ENCODE peak calls at places on chromosomes 1 and 21, in six cellular contexts. One of them, this sample, is unnamed.

GRCh38 chr21:36889401-36889800 is 77.1 kb downstream of the HLCS start:
- DNase-seq in naive B cell: no peak
- DNase-seq in H9: no peak
- DNase-seq in activated CD4-positive, alpha-beta T cell treated with anti-CD3 and anti-CD28 coated beads for 48 hours: no peak
- DNase-seq in prostate gland: no peak
- DNase-seq in lung microvascular endothelial cell: peak
- DNase-seq in this sample: no peak

GRCh38 chr1:151047925-151048644 is 534 bp downstream of the C1orf56 start:
- DNase-seq in prostate gland: peak
- DNase-seq in H9: peak
- DNase-seq in lung microvascular endothelial cell: peak
- DNase-seq in activated CD4-positive, alpha-beta T cell treated with anti-CD3 and anti-CD28 coated beads for 48 hours: peak
- DNase-seq in naive B cell: peak
- DNase-seq in this sample: no peak

GRCh38 chr1:20190256-20190655 is 3.9 kb upstream of the PLA2G2C start:
- DNase-seq in prostate gland: no peak
- DNase-seq in H9: no peak
- DNase-seq in lung microvascular endothelial cell: no peak
- DNase-seq in activated CD4-positive, alpha-beta T cell treated with anti-CD3 and anti-CD28 coated beads for 48 hours: no peak
- DNase-seq in naive B cell: no peak
- DNase-seq in this sample: no peak

GRCh38 chr1:208190784-208191183 is 53.4 kb downstream of the PLXNA2 start:
- DNase-seq in lung microvascular endothelial cell: no peak
- DNase-seq in prostate gland: no peak
- DNase-seq in naive B cell: no peak
- DNase-seq in H9: no peak
- DNase-seq in activated CD4-positive, alpha-beta T cell treated with anti-CD3 and anti-CD28 coated beads for 48 hours: no peak
- DNase-seq in this sample: no peak

GRCh38 chr1:8367571-8368184 is 49.8 kb downstream of the SLC45A1 start:
- DNase-seq in lung microvascular endothelial cell: no peak
- DNase-seq in naive B cell: no peak
- DNase-seq in activated CD4-positive, alpha-beta T cell treated with anti-CD3 and anti-CD28 coated beads for 48 hours: no peak
- DNase-seq in prostate gland: no peak
- DNase-seq in H9: no peak
- DNase-seq in this sample: no peak

GRCh38 chr1:240188139-240188538 is 96.5 kb downstream of the FMN2 start:
- DNase-seq in prostate gland: no peak
- DNase-seq in activated CD4-positive, alpha-beta T cell treated with anti-CD3 and anti-CD28 coated beads for 48 hours: no peak
- DNase-seq in H9: no peak
- DNase-seq in naive B cell: no peak
- DNase-seq in lung microvascular endothelial cell: no peak
- DNase-seq in this sample: no peak

GRCh38 chr1:10319750-10320149 is 79.1 kb upstream of the PGD start:
- DNase-seq in H9: no peak
- DNase-seq in activated CD4-positive, alpha-beta T cell treated with anti-CD3 and anti-CD28 coated beads for 48 hours: no peak
- DNase-seq in naive B cell: no peak
- DNase-seq in prostate gland: no peak
- DNase-seq in lung microvascular endothelial cell: no peak
- DNase-seq in this sample: no peak

GRCh38 chr1:219173758-219174671 is at the start of gene LYPLAL1:
- DNase-seq in H9: peak
- DNase-seq in activated CD4-positive, alpha-beta T cell treated with anti-CD3 and anti-CD28 coated beads for 48 hours: peak
- DNase-seq in prostate gland: peak
- DNase-seq in lung microvascular endothelial cell: peak
- DNase-seq in naive B cell: peak
- DNase-seq in this sample: no peak

GRCh38 chr1:183279835-183280234 is 93.8 kb downstream of the LAMC2 start:
- DNase-seq in naive B cell: no peak
- DNase-seq in lung microvascular endothelial cell: no peak
- DNase-seq in prostate gland: no peak
- DNase-seq in activated CD4-positive, alpha-beta T cell treated with anti-CD3 and anti-CD28 coated beads for 48 hours: no peak
- DNase-seq in H9: no peak
- DNase-seq in this sample: no peak

GRCh38 chr21:42991992-42992740 is 17.8 kb downstream of the PKNOX1 start:
- DNase-seq in activated CD4-positive, alpha-beta T cell treated with anti-CD3 and anti-CD28 coated beads for 48 hours: no peak
- DNase-seq in H9: peak
- DNase-seq in lung microvascular endothelial cell: no peak
- DNase-seq in naive B cell: no peak
- DNase-seq in prostate gland: no peak
- DNase-seq in this sample: peak

GRCh38 chr1:15261155-15262002 is 14.4 kb downstream of the FHAD1 start:
- DNase-seq in prostate gland: no peak
- DNase-seq in activated CD4-positive, alpha-beta T cell treated with anti-CD3 and anti-CD28 coated beads for 48 hours: peak
- DNase-seq in naive B cell: no peak
- DNase-seq in H9: no peak
- DNase-seq in lung microvascular endothelial cell: peak
- DNase-seq in this sample: no peak

GRCh38 chr21:38903578-38904193 is 98.0 kb downstream of the ETS2 start:
- DNase-seq in prostate gland: peak
- DNase-seq in activated CD4-positive, alpha-beta T cell treated with anti-CD3 and anti-CD28 coated beads for 48 hours: no peak
- DNase-seq in naive B cell: no peak
- DNase-seq in lung microvascular endothelial cell: no peak
- DNase-seq in H9: no peak
- DNase-seq in this sample: no peak

GRCh38 chr1:151829352-151830046 is 2.1 kb downstream of the RORC start:
- DNase-seq in naive B cell: no peak
- DNase-seq in activated CD4-positive, alpha-beta T cell treated with anti-CD3 and anti-CD28 coated beads for 48 hours: no peak
- DNase-seq in H9: no peak
- DNase-seq in lung microvascular endothelial cell: no peak
- DNase-seq in prostate gland: no peak
- DNase-seq in this sample: no peak

GRCh38 chr1:30001011-30001410 is 722.4 kb downstream of the MATN1 start:
- DNase-seq in prostate gland: no peak
- DNase-seq in activated CD4-positive, alpha-beta T cell treated with anti-CD3 and anti-CD28 coated beads for 48 hours: no peak
- DNase-seq in H9: no peak
- DNase-seq in naive B cell: no peak
- DNase-seq in lung microvascular endothelial cell: no peak
- DNase-seq in this sample: no peak

GRCh38 chr1:160169553-160170399 is 18.4 kb downstream of the ATP1A4 start:
- DNase-seq in H9: peak
- DNase-seq in lung microvascular endothelial cell: no peak
- DNase-seq in prostate gland: no peak
- DNase-seq in activated CD4-positive, alpha-beta T cell treated with anti-CD3 and anti-CD28 coated beads for 48 hours: peak
- DNase-seq in naive B cell: peak
- DNase-seq in this sample: no peak

GRCh38 chr1:10969971-10970332 is 42.5 kb upstream of the TARDBP start:
- DNase-seq in lung microvascular endothelial cell: no peak
- DNase-seq in naive B cell: no peak
- DNase-seq in activated CD4-positive, alpha-beta T cell treated with anti-CD3 and anti-CD28 coated beads for 48 hours: no peak
- DNase-seq in prostate gland: no peak
- DNase-seq in H9: no peak
- DNase-seq in this sample: no peak

GRCh38 chr1:20733361-20733975 is 965 bp upstream of the SH2D5 start:
- DNase-seq in lung microvascular endothelial cell: no peak
- DNase-seq in activated CD4-positive, alpha-beta T cell treated with anti-CD3 and anti-CD28 coated beads for 48 hours: no peak
- DNase-seq in H9: no peak
- DNase-seq in prostate gland: no peak
- DNase-seq in naive B cell: no peak
- DNase-seq in this sample: no peak

GRCh38 chr1:230394741-230395140 is 31.4 kb downstream of the PGBD5 start:
- DNase-seq in prostate gland: no peak
- DNase-seq in naive B cell: no peak
- DNase-seq in activated CD4-positive, alpha-beta T cell treated with anti-CD3 and anti-CD28 coated beads for 48 hours: no peak
- DNase-seq in H9: no peak
- DNase-seq in lung microvascular endothelial cell: no peak
- DNase-seq in this sample: no peak

GRCh38 chr21:45845063-45845789 is 136.3 kb upstream of the COL6A1 start:
- DNase-seq in prostate gland: no peak
- DNase-seq in lung microvascular endothelial cell: no peak
- DNase-seq in naive B cell: no peak
- DNase-seq in activated CD4-positive, alpha-beta T cell treated with anti-CD3 and anti-CD28 coated beads for 48 hours: no peak
- DNase-seq in H9: peak
- DNase-seq in this sample: no peak

GRCh38 chr1:22870201-22870871 is 102.3 kb downstream of the LACTBL1 start:
- DNase-seq in lung microvascular endothelial cell: no peak
- DNase-seq in activated CD4-positive, alpha-beta T cell treated with anti-CD3 and anti-CD28 coated beads for 48 hours: no peak
- DNase-seq in H9: no peak
- DNase-seq in naive B cell: no peak
- DNase-seq in prostate gland: peak
- DNase-seq in this sample: no peak

GRCh38 chr1:91555821-91556531 is 55.3 kb downstream of the CDC7 start:
- DNase-seq in naive B cell: no peak
- DNase-seq in H9: no peak
- DNase-seq in activated CD4-positive, alpha-beta T cell treated with anti-CD3 and anti-CD28 coated beads for 48 hours: peak
- DNase-seq in lung microvascular endothelial cell: no peak
- DNase-seq in prostate gland: no peak
- DNase-seq in this sample: no peak

GRCh38 chr1:53606197-53607095 is 132.5 kb downstream of the GLIS1 start:
- DNase-seq in naive B cell: no peak
- DNase-seq in lung microvascular endothelial cell: no peak
- DNase-seq in H9: no peak
- DNase-seq in prostate gland: no peak
- DNase-seq in activated CD4-positive, alpha-beta T cell treated with anti-CD3 and anti-CD28 coated beads for 48 hours: no peak
- DNase-seq in this sample: no peak

GRCh38 chr21:37582613-37583012 is 216.0 kb downstream of the DYRK1A start:
- DNase-seq in H9: no peak
- DNase-seq in prostate gland: peak
- DNase-seq in naive B cell: no peak
- DNase-seq in lung microvascular endothelial cell: peak
- DNase-seq in activated CD4-positive, alpha-beta T cell treated with anti-CD3 and anti-CD28 coated beads for 48 hours: peak
- DNase-seq in this sample: peak

GRCh38 chr1:83998599-83999315 is at the start of gene TTLL7:
- DNase-seq in prostate gland: peak
- DNase-seq in activated CD4-positive, alpha-beta T cell treated with anti-CD3 and anti-CD28 coated beads for 48 hours: peak
- DNase-seq in H9: peak
- DNase-seq in lung microvascular endothelial cell: peak
- DNase-seq in naive B cell: peak
- DNase-seq in this sample: peak

GRCh38 chr1:87696483-87696882 is 367.8 kb downstream of the LMO4 start:
- DNase-seq in H9: no peak
- DNase-seq in lung microvascular endothelial cell: no peak
- DNase-seq in activated CD4-positive, alpha-beta T cell treated with anti-CD3 and anti-CD28 coated beads for 48 hours: no peak
- DNase-seq in prostate gland: no peak
- DNase-seq in naive B cell: no peak
- DNase-seq in this sample: no peak

GRCh38 chr1:9081473-9081872 is 12.0 kb upstream of the SLC2A5 start:
- DNase-seq in prostate gland: no peak
- DNase-seq in activated CD4-positive, alpha-beta T cell treated with anti-CD3 and anti-CD28 coated beads for 48 hours: no peak
- DNase-seq in lung microvascular endothelial cell: no peak
- DNase-seq in naive B cell: no peak
- DNase-seq in H9: no peak
- DNase-seq in this sample: no peak

GRCh38 chr1:35192056-35192852 is 691 bp downstream of the SFPQ start:
- DNase-seq in activated CD4-positive, alpha-beta T cell treated with anti-CD3 and anti-CD28 coated beads for 48 hours: peak
- DNase-seq in lung microvascular endothelial cell: peak
- DNase-seq in naive B cell: peak
- DNase-seq in prostate gland: peak
- DNase-seq in H9: peak
- DNase-seq in this sample: no peak

GRCh38 chr1:30757976-30758688 is 558 bp upstream of the LAPTM5 start:
- DNase-seq in prostate gland: no peak
- DNase-seq in H9: no peak
- DNase-seq in lung microvascular endothelial cell: peak
- DNase-seq in naive B cell: no peak
- DNase-seq in activated CD4-positive, alpha-beta T cell treated with anti-CD3 and anti-CD28 coated beads for 48 hours: no peak
- DNase-seq in this sample: no peak

This sample was measured in glomerular endothelial cell.